ENCODE peak calls at places on chromosomes 7 and 10, in six cellular contexts. One of them, this sample, is unnamed.

GRCh38 chr7:50121269-50121668 is 28.2 kb upstream of the ZPBP start:
- DNase-seq in Peyer's patch: no peak
- DNase-seq in H9: no peak
- DNase-seq in PC-9: no peak
- DNase-seq in hepatocyte: no peak
- DNase-seq in brain microvascular endothelial cell: no peak
- DNase-seq in this sample: no peak

GRCh38 chr10:58514102-58514472 is 1.4 kb downstream of the BICC1 start:
- DNase-seq in hepatocyte: no peak
- DNase-seq in Peyer's patch: no peak
- DNase-seq in brain microvascular endothelial cell: no peak
- DNase-seq in PC-9: no peak
- DNase-seq in H9: no peak
- DNase-seq in this sample: no peak

GRCh38 chr7:95002726-95003125 is 95.3 kb downstream of the PPP1R9A start:
- DNase-seq in Peyer's patch: no peak
- DNase-seq in PC-9: no peak
- DNase-seq in hepatocyte: no peak
- DNase-seq in H9: no peak
- DNase-seq in brain microvascular endothelial cell: no peak
- DNase-seq in this sample: no peak

GRCh38 chr7:19508124-19508523 is 200.7 kb downstream of the POLR1F start:
- DNase-seq in hepatocyte: no peak
- DNase-seq in H9: no peak
- DNase-seq in brain microvascular endothelial cell: peak
- DNase-seq in PC-9: no peak
- DNase-seq in Peyer's patch: no peak
- DNase-seq in this sample: no peak

GRCh38 chr10:129583831-129584230 is 116.8 kb downstream of the MGMT start:
- DNase-seq in PC-9: no peak
- DNase-seq in hepatocyte: no peak
- DNase-seq in H9: no peak
- DNase-seq in brain microvascular endothelial cell: no peak
- DNase-seq in Peyer's patch: no peak
- DNase-seq in this sample: no peak

GRCh38 chr10:79340646-79341244 is 6.5 kb upstream of the PPIF start:
- DNase-seq in H9: peak
- DNase-seq in brain microvascular endothelial cell: no peak
- DNase-seq in Peyer's patch: no peak
- DNase-seq in hepatocyte: no peak
- DNase-seq in PC-9: no peak
- DNase-seq in this sample: no peak

GRCh38 chr10:99598781-99599481 is 21.3 kb downstream of the SLC25A28 start:
- DNase-seq in brain microvascular endothelial cell: no peak
- DNase-seq in H9: no peak
- DNase-seq in hepatocyte: no peak
- DNase-seq in PC-9: no peak
- DNase-seq in Peyer's patch: no peak
- DNase-seq in this sample: no peak

GRCh38 chr7:21243265-21243664 is 184.6 kb upstream of the SP4 start:
- DNase-seq in hepatocyte: no peak
- DNase-seq in brain microvascular endothelial cell: no peak
- DNase-seq in Peyer's patch: no peak
- DNase-seq in H9: peak
- DNase-seq in PC-9: no peak
- DNase-seq in this sample: no peak

GRCh38 chr10:79413196-79413595 is 32.2 kb downstream of the ZCCHC24 start:
- DNase-seq in brain microvascular endothelial cell: peak
- DNase-seq in Peyer's patch: no peak
- DNase-seq in H9: no peak
- DNase-seq in hepatocyte: no peak
- DNase-seq in PC-9: no peak
- DNase-seq in this sample: no peak

GRCh38 chr10:80365510-80365909 is 8.9 kb downstream of the DYDC2 start:
- DNase-seq in PC-9: no peak
- DNase-seq in hepatocyte: no peak
- DNase-seq in brain microvascular endothelial cell: no peak
- DNase-seq in H9: no peak
- DNase-seq in Peyer's patch: no peak
- DNase-seq in this sample: no peak

GRCh38 chr7:149776305-149776704 is 2.9 kb upstream of the ZNF467 start:
- DNase-seq in brain microvascular endothelial cell: peak
- DNase-seq in Peyer's patch: peak
- DNase-seq in H9: no peak
- DNase-seq in PC-9: no peak
- DNase-seq in hepatocyte: no peak
- DNase-seq in this sample: no peak

GRCh38 chr7:98418271-98418635 is 17.4 kb upstream of the BAIAP2L1 start:
- DNase-seq in H9: no peak
- DNase-seq in Peyer's patch: no peak
- DNase-seq in brain microvascular endothelial cell: peak
- DNase-seq in hepatocyte: no peak
- DNase-seq in PC-9: no peak
- DNase-seq in this sample: no peak

GRCh38 chr10:90846746-90847145 is 11.1 kb downstream of the HTR7 start:
- DNase-seq in H9: no peak
- DNase-seq in brain microvascular endothelial cell: no peak
- DNase-seq in PC-9: no peak
- DNase-seq in Peyer's patch: no peak
- DNase-seq in hepatocyte: no peak
- DNase-seq in this sample: no peak

GRCh38 chr10:18418579-18419210 is 232.7 kb downstream of the NSUN6 start:
- DNase-seq in brain microvascular endothelial cell: peak
- DNase-seq in Peyer's patch: no peak
- DNase-seq in hepatocyte: no peak
- DNase-seq in PC-9: no peak
- DNase-seq in H9: no peak
- DNase-seq in this sample: no peak

GRCh38 chr7:135490783-135491182 is 19.1 kb downstream of the CNOT4 start:
- DNase-seq in Peyer's patch: no peak
- DNase-seq in hepatocyte: peak
- DNase-seq in PC-9: no peak
- DNase-seq in brain microvascular endothelial cell: peak
- DNase-seq in H9: no peak
- DNase-seq in this sample: no peak

GRCh38 chr7:124276005-124276606 is 243.2 kb upstream of the TMEM229A start:
- DNase-seq in H9: peak
- DNase-seq in Peyer's patch: peak
- DNase-seq in brain microvascular endothelial cell: peak
- DNase-seq in PC-9: no peak
- DNase-seq in hepatocyte: peak
- DNase-seq in this sample: no peak

GRCh38 chr7:111264111-111264868 is 173.4 kb downstream of the LRRN3 start:
- DNase-seq in brain microvascular endothelial cell: no peak
- DNase-seq in Peyer's patch: no peak
- DNase-seq in PC-9: no peak
- DNase-seq in H9: no peak
- DNase-seq in hepatocyte: no peak
- DNase-seq in this sample: no peak

GRCh38 chr7:111262293-111263116 is 171.6 kb downstream of the LRRN3 start:
- DNase-seq in brain microvascular endothelial cell: no peak
- DNase-seq in H9: no peak
- DNase-seq in Peyer's patch: no peak
- DNase-seq in PC-9: no peak
- DNase-seq in hepatocyte: no peak
- DNase-seq in this sample: no peak

GRCh38 chr7:111265394-111265793 is 174.5 kb downstream of the LRRN3 start:
- DNase-seq in PC-9: no peak
- DNase-seq in hepatocyte: no peak
- DNase-seq in brain microvascular endothelial cell: no peak
- DNase-seq in Peyer's patch: no peak
- DNase-seq in H9: no peak
- DNase-seq in this sample: no peak

GRCh38 chr7:111266613-111267012 is 175.7 kb downstream of the LRRN3 start:
- DNase-seq in H9: no peak
- DNase-seq in PC-9: peak
- DNase-seq in hepatocyte: peak
- DNase-seq in Peyer's patch: no peak
- DNase-seq in brain microvascular endothelial cell: peak
- DNase-seq in this sample: no peak
- H3K27ac ChIP-seq in H9: no peak
- H3K27ac ChIP-seq in PC-9: no peak
- H3K27ac ChIP-seq in hepatocyte: no peak
- H3K27ac ChIP-seq in Peyer's patch: no peak
- H3K27ac ChIP-seq in brain microvascular endothelial cell: no peak
- H3K27ac ChIP-seq in this sample: no peak

GRCh38 chr7:45007106-45007505 is 7.1 kb downstream of the CCM2 start:
- DNase-seq in hepatocyte: no peak
- DNase-seq in PC-9: no peak
- DNase-seq in brain microvascular endothelial cell: no peak
- DNase-seq in H9: no peak
- DNase-seq in Peyer's patch: no peak
- DNase-seq in this sample: no peak
- H3K27ac ChIP-seq in hepatocyte: no peak
- H3K27ac ChIP-seq in PC-9: no peak
- H3K27ac ChIP-seq in brain microvascular endothelial cell: no peak
- H3K27ac ChIP-seq in H9: no peak
- H3K27ac ChIP-seq in Peyer's patch: no peak
- H3K27ac ChIP-seq in this sample: no peak

GRCh38 chr7:128234475-128234874 is 6.6 kb upstream of the LEP start:
- DNase-seq in hepatocyte: no peak
- DNase-seq in brain microvascular endothelial cell: no peak
- DNase-seq in PC-9: no peak
- DNase-seq in H9: no peak
- DNase-seq in Peyer's patch: no peak
- DNase-seq in this sample: no peak

GRCh38 chr7:128231677-128232076 is 9.4 kb upstream of the LEP start:
- DNase-seq in brain microvascular endothelial cell: no peak
- DNase-seq in H9: no peak
- DNase-seq in hepatocyte: no peak
- DNase-seq in PC-9: no peak
- DNase-seq in Peyer's patch: no peak
- DNase-seq in this sample: no peak

GRCh38 chr7:128227246-128227645 is 13.8 kb upstream of the LEP start:
- DNase-seq in H9: no peak
- DNase-seq in hepatocyte: no peak
- DNase-seq in Peyer's patch: no peak
- DNase-seq in brain microvascular endothelial cell: no peak
- DNase-seq in PC-9: no peak
- DNase-seq in this sample: no peak

GRCh38 chr7:128233471-128233870 is 7.6 kb upstream of the LEP start:
- DNase-seq in PC-9: no peak
- DNase-seq in brain microvascular endothelial cell: no peak
- DNase-seq in hepatocyte: no peak
- DNase-seq in Peyer's patch: no peak
- DNase-seq in H9: no peak
- DNase-seq in this sample: no peak

GRCh38 chr7:128231021-128231420 is 10.1 kb upstream of the LEP start:
- DNase-seq in H9: no peak
- DNase-seq in brain microvascular endothelial cell: no peak
- DNase-seq in PC-9: no peak
- DNase-seq in Peyer's patch: no peak
- DNase-seq in hepatocyte: no peak
- DNase-seq in this sample: no peak
- H3K27ac ChIP-seq in H9: no peak
- H3K27ac ChIP-seq in brain microvascular endothelial cell: no peak
- H3K27ac ChIP-seq in PC-9: no peak
- H3K27ac ChIP-seq in Peyer's patch: no peak
- H3K27ac ChIP-seq in hepatocyte: no peak
- H3K27ac ChIP-seq in this sample: no peak

GRCh38 chr7:139741239-139741638 is 36.6 kb downstream of the HIPK2 start:
- DNase-seq in H9: no peak
- DNase-seq in PC-9: no peak
- DNase-seq in hepatocyte: no peak
- DNase-seq in brain microvascular endothelial cell: no peak
- DNase-seq in Peyer's patch: no peak
- DNase-seq in this sample: no peak
- H3K27ac ChIP-seq in H9: no peak
- H3K27ac ChIP-seq in PC-9: no peak
- H3K27ac ChIP-seq in hepatocyte: peak
- H3K27ac ChIP-seq in brain microvascular endothelial cell: no peak
- H3K27ac ChIP-seq in Peyer's patch: no peak
- H3K27ac ChIP-seq in this sample: no peak

GRCh38 chr7:132933076-132933466 is 148.8 kb downstream of the CHCHD3 start:
- DNase-seq in Peyer's patch: no peak
- DNase-seq in brain microvascular endothelial cell: peak
- DNase-seq in hepatocyte: peak
- DNase-seq in PC-9: no peak
- DNase-seq in H9: no peak
- DNase-seq in this sample: no peak

GRCh38 chr7:132934017-132934416 is 147.9 kb downstream of the CHCHD3 start:
- DNase-seq in hepatocyte: no peak
- DNase-seq in Peyer's patch: no peak
- DNase-seq in PC-9: no peak
- DNase-seq in H9: no peak
- DNase-seq in brain microvascular endothelial cell: no peak
- DNase-seq in this sample: no peak

GRCh38 chr7:132930881-132931280 is 151.0 kb downstream of the CHCHD3 start:
- DNase-seq in Peyer's patch: no peak
- DNase-seq in PC-9: no peak
- DNase-seq in H9: no peak
- DNase-seq in brain microvascular endothelial cell: peak
- DNase-seq in hepatocyte: no peak
- DNase-seq in this sample: no peak

GRCh38 chr7:132935608-132936007 is 146.3 kb downstream of the CHCHD3 start:
- DNase-seq in PC-9: no peak
- DNase-seq in Peyer's patch: no peak
- DNase-seq in H9: no peak
- DNase-seq in hepatocyte: no peak
- DNase-seq in brain microvascular endothelial cell: no peak
- DNase-seq in this sample: no peak

GRCh38 chr7:132932321-132933075 is 149.4 kb downstream of the CHCHD3 start:
- DNase-seq in brain microvascular endothelial cell: no peak
- DNase-seq in PC-9: no peak
- DNase-seq in hepatocyte: no peak
- DNase-seq in Peyer's patch: no peak
- DNase-seq in H9: peak
- DNase-seq in this sample: no peak
- H3K27ac ChIP-seq in brain microvascular endothelial cell: no peak
- H3K27ac ChIP-seq in PC-9: no peak
- H3K27ac ChIP-seq in hepatocyte: peak
- H3K27ac ChIP-seq in Peyer's patch: no peak
- H3K27ac ChIP-seq in H9: no peak
- H3K27ac ChIP-seq in this sample: no peak

This sample was measured in naive thymus-derived CD4-positive, alpha-beta T cell.